ENCODE peak calls at places on chromosomes 12 and 14, in seven cellular contexts. One of them, this sample, is unnamed.

GRCh38 chr12:54229624-54230212 is 40.9 kb upstream of the SMUG1 start:
- DNase-seq in AG04450: peak; percentile 92
- DNase-seq in GM12892: no peak
- DNase-seq in uterus: peak; percentile 72
- DNase-seq in activated CD8-positive, alpha-beta memory T cell treated with anti-CD3 and anti-CD28 coated beads for 4 hours: no peak
- DNase-seq in effector memory CD4-positive, alpha-beta T cell: no peak
- DNase-seq in fibroblast of lung: peak; percentile 98
- DNase-seq in this sample: no peak

GRCh38 chr12:94673951-94674570 is 23.7 kb upstream of the TMCC3 start:
- DNase-seq in effector memory CD4-positive, alpha-beta T cell: no peak
- DNase-seq in AG04450: no peak
- DNase-seq in fibroblast of lung: no peak
- DNase-seq in activated CD8-positive, alpha-beta memory T cell treated with anti-CD3 and anti-CD28 coated beads for 4 hours: no peak
- DNase-seq in GM12892: no peak
- DNase-seq in uterus: no peak
- DNase-seq in this sample: no peak

GRCh38 chr12:64584173-64584555 is 26.1 kb upstream of the RASSF3 start:
- DNase-seq in uterus: no peak
- DNase-seq in fibroblast of lung: no peak
- DNase-seq in AG04450: no peak
- DNase-seq in effector memory CD4-positive, alpha-beta T cell: no peak
- DNase-seq in activated CD8-positive, alpha-beta memory T cell treated with anti-CD3 and anti-CD28 coated beads for 4 hours: no peak
- DNase-seq in GM12892: no peak
- DNase-seq in this sample: no peak

GRCh38 chr12:95397566-95397965 is 76.4 kb upstream of the METAP2 start:
- DNase-seq in GM12892: no peak
- DNase-seq in AG04450: no peak
- DNase-seq in effector memory CD4-positive, alpha-beta T cell: no peak
- DNase-seq in fibroblast of lung: no peak
- DNase-seq in activated CD8-positive, alpha-beta memory T cell treated with anti-CD3 and anti-CD28 coated beads for 4 hours: no peak
- DNase-seq in uterus: no peak
- DNase-seq in this sample: no peak

GRCh38 chr14:22520786-22521185 is 68.2 kb downstream of the DAD1 start:
- DNase-seq in fibroblast of lung: peak; percentile 47
- DNase-seq in GM12892: no peak
- DNase-seq in uterus: no peak
- DNase-seq in effector memory CD4-positive, alpha-beta T cell: no peak
- DNase-seq in AG04450: no peak
- DNase-seq in activated CD8-positive, alpha-beta memory T cell treated with anti-CD3 and anti-CD28 coated beads for 4 hours: no peak
- DNase-seq in this sample: no peak

GRCh38 chr14:72961579-72962335 is 35.5 kb downstream of the DCAF4 start:
- DNase-seq in uterus: no peak
- DNase-seq in AG04450: no peak
- DNase-seq in activated CD8-positive, alpha-beta memory T cell treated with anti-CD3 and anti-CD28 coated beads for 4 hours: no peak
- DNase-seq in effector memory CD4-positive, alpha-beta T cell: no peak
- DNase-seq in fibroblast of lung: peak; percentile 57
- DNase-seq in GM12892: no peak
- DNase-seq in this sample: no peak

GRCh38 chr12:107514887-107515445 is 170.6 kb upstream of the PWP1 start:
- DNase-seq in fibroblast of lung: peak; percentile 81
- DNase-seq in uterus: no peak
- DNase-seq in effector memory CD4-positive, alpha-beta T cell: no peak
- DNase-seq in activated CD8-positive, alpha-beta memory T cell treated with anti-CD3 and anti-CD28 coated beads for 4 hours: no peak
- DNase-seq in AG04450: no peak
- DNase-seq in GM12892: no peak
- DNase-seq in this sample: no peak

GRCh38 chr12:64173456-64173855 is 48.6 kb downstream of the KICS2 start:
- DNase-seq in effector memory CD4-positive, alpha-beta T cell: no peak
- DNase-seq in GM12892: no peak
- DNase-seq in uterus: no peak
- DNase-seq in AG04450: no peak
- DNase-seq in activated CD8-positive, alpha-beta memory T cell treated with anti-CD3 and anti-CD28 coated beads for 4 hours: no peak
- DNase-seq in fibroblast of lung: no peak
- DNase-seq in this sample: no peak

GRCh38 chr12:65308601-65309071 is 30.2 kb downstream of the MSRB3 start:
- DNase-seq in activated CD8-positive, alpha-beta memory T cell treated with anti-CD3 and anti-CD28 coated beads for 4 hours: no peak
- DNase-seq in fibroblast of lung: peak; percentile 40
- DNase-seq in uterus: peak; percentile 21
- DNase-seq in AG04450: no peak
- DNase-seq in effector memory CD4-positive, alpha-beta T cell: no peak
- DNase-seq in GM12892: no peak
- DNase-seq in this sample: no peak

GRCh38 chr12:95648990-95649791 is 97.9 kb upstream of the USP44 start:
- DNase-seq in activated CD8-positive, alpha-beta memory T cell treated with anti-CD3 and anti-CD28 coated beads for 4 hours: no peak
- DNase-seq in uterus: no peak
- DNase-seq in AG04450: no peak
- DNase-seq in GM12892: no peak
- DNase-seq in effector memory CD4-positive, alpha-beta T cell: no peak
- DNase-seq in fibroblast of lung: peak; percentile 45
- DNase-seq in this sample: no peak